ENCODE peak calls at places on chromosome 7, in seven cellular contexts. N is adipocyte, F is psoas muscle, H is left ventricle myocardium inferior, Z is kidney, D is lower lobe of right lung, L is body of pancreas. I is an unnamed sample.

GRCh38 chr7:30594055-30594539 is 581 bp upstream of the GARS1 start:
- DNase-seq in N (peak; percentile 63), H (peak; percentile 25), D (peak; percentile 59), L (no peak), F (peak; percentile 35), Z (peak; percentile 67), I (no peak)

GRCh38 chr7:88927-89921 is 103.1 kb upstream of the FAM20C start:
- DNase-seq in Z (peak; percentile 85), F (peak; percentile 80), D (no peak), N (peak; percentile 91), L (peak; percentile 35), H (peak; percentile 52), I (peak; percentile 61)

GRCh38 chr7:10212664-10213063 is 761.0 kb upstream of the PHF14 start:
- DNase-seq in F (no peak), H (no peak), Z (no peak), N (no peak), L (no peak), D (no peak), I (no peak)

GRCh38 chr7:23547662-23548061 is 15.9 kb upstream of the TRA2A start:
- DNase-seq in N (no peak), Z (no peak), L (no peak), D (no peak), F (no peak), H (no peak), I (no peak)

GRCh38 chr7:105439174-105439893 is 50.6 kb upstream of the SRPK2 start:
- DNase-seq in Z (no peak), D (no peak), N (peak; percentile 70), H (no peak), F (no peak), L (no peak), I (no peak)

GRCh38 chr7:79806161-79806734 is 328.4 kb upstream of the GNAI1 start:
- DNase-seq in F (no peak), Z (no peak), L (no peak), D (no peak), N (peak; percentile 74), H (no peak), I (no peak)

GRCh38 chr7:68176974-68177373 is 1180.3 kb downstream of the TYW1 start:
- DNase-seq in Z (no peak), H (peak; percentile 15), D (no peak), L (peak; percentile 49), N (peak; percentile 75), F (peak; percentile 29), I (no peak)

GRCh38 chr7:81873559-81873958 is 103.7 kb upstream of the HGF start:
- DNase-seq in H (no peak), Z (no peak), N (peak; percentile 72), F (no peak), D (no peak), L (no peak), I (no peak)

GRCh38 chr7:140200102-140200989 is 23.6 kb upstream of the KDM7A start:
- DNase-seq in L (no peak), H (no peak), N (peak; percentile 31), Z (no peak), F (peak; percentile 37), D (no peak), I (peak; percentile 86)

GRCh38 chr7:79820387-79820786 is 314.2 kb upstream of the GNAI1 start:
- DNase-seq in N (no peak), F (peak; percentile 15), L (no peak), H (peak; percentile 55), D (peak; percentile 46), Z (peak; percentile 47), I (no peak)

GRCh38 chr7:138006106-138006505 is 4.2 kb upstream of the CREB3L2 start:
- DNase-seq in H (no peak), N (no peak), F (no peak), L (no peak), D (no peak), Z (no peak), I (no peak)

GRCh38 chr7:127578036-127578684 is 7.2 kb downstream of the GCC1 start:
- DNase-seq in F (no peak), D (no peak), L (no peak), N (peak; percentile 29), Z (no peak), H (no peak), I (no peak)

GRCh38 chr7:137985253-137985896 is 16.5 kb downstream of the CREB3L2 start:
- DNase-seq in L (no peak), H (no peak), Z (no peak), D (no peak), N (no peak), F (no peak), I (no peak)

GRCh38 chr7:25727446-25727845 is 424.6 kb upstream of the NFE2L3 start:
- DNase-seq in N (no peak), H (no peak), D (no peak), L (no peak), Z (no peak), F (no peak), I (no peak)

GRCh38 chr7:151307536-151307935 is 34.1 kb upstream of the NUB1 start:
- DNase-seq in L (no peak), H (no peak), N (no peak), F (no peak), D (no peak), Z (no peak), I (no peak)

GRCh38 chr7:130894146-130895005 is 160.4 kb upstream of the KLF14 start:
- DNase-seq in N (peak; percentile 63), H (peak; percentile 78), L (peak; percentile 70), Z (peak; percentile 96), F (peak; percentile 91), D (peak; percentile 91), I (peak; percentile 73)

GRCh38 chr7:95470452-95470851 is 15.3 kb upstream of the ASB4 start:
- DNase-seq in Z (no peak), F (no peak), L (peak; percentile 29), H (no peak), N (no peak), D (no peak), I (no peak)

GRCh38 chr7:101848168-101848951 is 30.9 kb downstream of the CUX1 start:
- DNase-seq in F (no peak), H (no peak), L (no peak), N (no peak), Z (no peak), D (peak; percentile 58), I (no peak)

GRCh38 chr7:76392531-76393115 is 16.9 kb downstream of the SSC4D start:
- DNase-seq in Z (no peak), N (no peak), D (no peak), L (no peak), H (no peak), F (no peak), I (no peak)

GRCh38 chr7:2641406-2642393 is 9.9 kb downstream of the TTYH3 start:
- DNase-seq in L (peak; percentile 78), F (peak; percentile 92), D (peak; percentile 91), N (peak; percentile 98), Z (peak; percentile 98), H (peak; percentile 92), I (peak; percentile 95)
- H3K4me3 ChIP-seq in L (no peak overlapping the region), F (peak overlapping the region; percentile 45), D (peak overlapping the region; percentile 32), N (peak overlapping the region; percentile 61), Z (no peak overlapping the region), H (peak overlapping the region; percentile 55), I (peak overlapping the region; percentile 56)

DNA sequence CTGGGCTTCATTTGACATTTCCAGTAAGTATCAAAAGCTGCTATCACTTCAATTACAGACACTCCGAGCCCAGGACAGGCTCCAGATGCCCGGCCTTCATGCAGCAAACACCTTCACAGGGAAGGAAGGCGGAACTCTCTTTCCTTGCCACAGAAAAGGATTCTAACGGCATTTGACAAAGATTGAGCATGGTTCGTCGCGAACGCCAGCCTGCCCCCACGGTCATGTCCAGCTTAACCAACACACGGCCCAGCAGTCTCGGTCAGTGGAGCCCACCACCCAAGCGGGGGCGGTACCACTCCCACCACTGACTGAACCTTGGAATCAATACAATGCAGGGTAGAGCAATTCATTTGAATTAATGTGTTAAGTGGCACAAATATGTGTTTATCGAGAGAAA is 607.2 kb downstream of the DNAJB6 start:
- DNase-seq in F (no peak), N (no peak), D (no peak), H (no peak), Z (no peak), L (no peak), I (no peak)
- H3K9me3 ChIP-seq in F (peaks cover 12% of the 10 kb centered on the region), N (peaks cover 21% of the 10 kb centered on the region), D (peaks cover 15% of the 10 kb centered on the region), H (peaks cover 25% of the 10 kb centered on the region), Z (peaks cover 3% of the 10 kb centered on the region), L (peaks cover 12% of the 10 kb centered on the region), I (peaks cover 12% of the 10 kb centered on the region)

GRCh38 chr7:36316319-36316718 is 73.3 kb upstream of the ANLN start:
- DNase-seq in L (no peak), Z (no peak), D (no peak), F (no peak), H (no peak), N (no peak), I (no peak)

GRCh38 chr7:36314491-36314890 is 75.2 kb upstream of the ANLN start:
- DNase-seq in D (no peak), F (no peak), N (no peak), L (no peak), Z (no peak), H (no peak), I (no peak)

GRCh38 chr7:36315309-36315948 is 74.2 kb upstream of the ANLN start:
- DNase-seq in L (no peak), H (no peak), Z (no peak), F (no peak), D (no peak), N (no peak), I (no peak)

GRCh38 chr7:36317276-36317675 is 72.4 kb upstream of the ANLN start:
- DNase-seq in L (no peak), H (no peak), N (no peak), D (no peak), F (no peak), Z (no peak), I (no peak)

GRCh38 chr7:36318116-36318515 is 71.5 kb upstream of the ANLN start:
- DNase-seq in H (no peak), F (no peak), N (no peak), L (no peak), D (no peak), Z (no peak), I (no peak)
- H3K4me3 ChIP-seq in H (no peak overlapping the region), F (no peak overlapping the region), N (no peak overlapping the region), L (no peak overlapping the region), D (no peak overlapping the region), Z (no peak overlapping the region), I (no peak overlapping the region)

GRCh38 chr7:158567153-158567603 is 20.4 kb downstream of the PTPRN2 start:
- DNase-seq in N (no peak), H (no peak), Z (no peak), L (peak; percentile 52), D (no peak), F (no peak), I (no peak)

GRCh38 chr7:158563911-158564647 is 23.5 kb downstream of the PTPRN2 start:
- DNase-seq in D (no peak), H (no peak), F (no peak), N (no peak), Z (no peak), L (no peak), I (no peak)

GRCh38 chr7:158563051-158563450 is 24.6 kb downstream of the PTPRN2 start:
- DNase-seq in D (no peak), L (no peak), F (no peak), Z (no peak), H (no peak), N (no peak), I (no peak)

GRCh38 chr7:158561659-158562058 is 26.0 kb downstream of the PTPRN2 start:
- DNase-seq in L (no peak), Z (no peak), N (no peak), F (no peak), H (no peak), D (no peak), I (no peak)

DNA sequence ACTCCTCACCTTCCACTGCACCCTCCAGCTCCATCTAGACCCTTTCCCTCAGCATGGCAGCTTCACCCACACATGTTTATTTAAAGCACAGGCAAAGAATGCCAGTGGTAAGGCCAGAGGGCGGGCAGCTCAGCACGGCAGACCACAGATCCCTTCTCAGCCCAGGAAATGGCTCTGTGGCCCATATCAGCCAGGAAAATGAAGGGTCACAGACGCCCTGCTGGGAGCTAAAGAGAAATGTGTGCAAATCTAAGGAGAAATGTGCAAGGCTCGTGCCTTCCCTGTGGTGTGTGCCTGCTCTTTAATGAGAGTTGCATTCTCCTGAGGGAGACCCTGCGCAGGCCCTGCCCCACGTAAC is 23.0 kb downstream of the PTPRN2 start:
- DNase-seq in N (no peak), Z (no peak), F (no peak), D (no peak), L (no peak), H (no peak), I (no peak)
- H3K9me3 ChIP-seq in N (no peaks in the 10 kb centered on the region), Z (no peaks in the 10 kb centered on the region), F (no peaks in the 10 kb centered on the region), D (no peaks in the 10 kb centered on the region), L (no peaks in the 10 kb centered on the region), H (no peaks in the 10 kb centered on the region), I (no peaks in the 10 kb centered on the region)